ENCODE peak calls at places on chromosomes 7 and 10, in nine cellular contexts. One of them, this sample, is unnamed. For H3K9me3, the result is how much of the 10 kb centered on the place peaks cover.

GRCh38 chr10:119679480-119679829 is 28.3 kb downstream of the BAG3 start:
- DNase-seq in stomach: no peak
- DNase-seq in suprapubic skin: no peak
- DNase-seq in A549: no peak
- DNase-seq in H1: no peak
- DNase-seq in sigmoid colon: no peak
- DNase-seq in ovary: no peak
- DNase-seq in transverse colon: no peak
- DNase-seq in upper lobe of left lung: no peak
- DNase-seq in this sample: no peak

GRCh38 chr7:44325811-44326241 is 432 bp upstream of the CAMK2B start:
- DNase-seq in stomach: no peak
- DNase-seq in H1: peak
- DNase-seq in suprapubic skin: no peak
- DNase-seq in ovary: no peak
- DNase-seq in upper lobe of left lung: no peak
- DNase-seq in sigmoid colon: no peak
- DNase-seq in A549: peak
- DNase-seq in transverse colon: no peak
- DNase-seq in this sample: no peak

GRCh38 chr10:77604063-77604462 is 33.5 kb downstream of the KCNMA1 start:
- DNase-seq in suprapubic skin: no peak
- DNase-seq in ovary: no peak
- DNase-seq in stomach: no peak
- DNase-seq in A549: no peak
- DNase-seq in H1: no peak
- DNase-seq in transverse colon: no peak
- DNase-seq in sigmoid colon: peak
- DNase-seq in upper lobe of left lung: no peak
- DNase-seq in this sample: no peak

GRCh38 chr7:1060315-1061080 is 16.2 kb downstream of the GPR146 start:
- DNase-seq in transverse colon: no peak
- DNase-seq in ovary: no peak
- DNase-seq in stomach: peak
- DNase-seq in upper lobe of left lung: peak
- DNase-seq in H1: no peak
- DNase-seq in suprapubic skin: no peak
- DNase-seq in A549: no peak
- DNase-seq in sigmoid colon: no peak
- DNase-seq in this sample: no peak

GRCh38 chr7:104679085-104679484 is 334.9 kb upstream of the KMT2E start:
- DNase-seq in ovary: no peak
- DNase-seq in transverse colon: no peak
- DNase-seq in H1: no peak
- DNase-seq in suprapubic skin: no peak
- DNase-seq in stomach: no peak
- DNase-seq in upper lobe of left lung: no peak
- DNase-seq in sigmoid colon: no peak
- DNase-seq in A549: no peak
- DNase-seq in this sample: no peak

GRCh38 chr7:2719007-2719406 is 31.0 kb downstream of the AMZ1 start:
- DNase-seq in transverse colon: no peak
- DNase-seq in sigmoid colon: no peak
- DNase-seq in suprapubic skin: no peak
- DNase-seq in upper lobe of left lung: no peak
- DNase-seq in H1: peak
- DNase-seq in ovary: no peak
- DNase-seq in stomach: no peak
- DNase-seq in A549: peak
- DNase-seq in this sample: no peak

GRCh38 chr7:116692599-116693308 is 20.8 kb downstream of the MET start:
- DNase-seq in stomach: no peak
- DNase-seq in suprapubic skin: no peak
- DNase-seq in ovary: no peak
- DNase-seq in H1: no peak
- DNase-seq in transverse colon: no peak
- DNase-seq in sigmoid colon: no peak
- DNase-seq in upper lobe of left lung: no peak
- DNase-seq in A549: no peak
- DNase-seq in this sample: no peak

GRCh38 chr10:1650542-1651279 is 86.6 kb downstream of the ADARB2 start:
- DNase-seq in upper lobe of left lung: no peak
- DNase-seq in H1: no peak
- DNase-seq in sigmoid colon: peak
- DNase-seq in transverse colon: no peak
- DNase-seq in A549: no peak
- DNase-seq in ovary: no peak
- DNase-seq in stomach: no peak
- DNase-seq in suprapubic skin: no peak
- DNase-seq in this sample: no peak

GRCh38 chr7:76016191-76016947 is 22.0 kb upstream of the TMEM120A start:
- DNase-seq in A549: no peak
- DNase-seq in H1: no peak
- DNase-seq in ovary: no peak
- DNase-seq in suprapubic skin: no peak
- DNase-seq in transverse colon: no peak
- DNase-seq in stomach: no peak
- DNase-seq in upper lobe of left lung: no peak
- DNase-seq in sigmoid colon: no peak
- DNase-seq in this sample: no peak

GRCh38 chr10:3048114-3049019 is 19.0 kb upstream of the PFKP start:
- DNase-seq in ovary: no peak
- DNase-seq in H1: no peak
- DNase-seq in suprapubic skin: no peak
- DNase-seq in sigmoid colon: no peak
- DNase-seq in stomach: no peak
- DNase-seq in transverse colon: no peak
- DNase-seq in A549: no peak
- DNase-seq in upper lobe of left lung: peak
- DNase-seq in this sample: no peak

GRCh38 chr7:156558198-156558597 is 82.4 kb upstream of the RNF32 start:
- DNase-seq in suprapubic skin: no peak
- DNase-seq in H1: no peak
- DNase-seq in stomach: no peak
- DNase-seq in upper lobe of left lung: no peak
- DNase-seq in A549: peak
- DNase-seq in transverse colon: no peak
- DNase-seq in ovary: no peak
- DNase-seq in sigmoid colon: no peak
- DNase-seq in this sample: no peak

GRCh38 chr7:75906991-75907667 is 7.8 kb upstream of the POR start:
- DNase-seq in upper lobe of left lung: no peak
- DNase-seq in stomach: no peak
- DNase-seq in ovary: no peak
- DNase-seq in H1: no peak
- DNase-seq in transverse colon: no peak
- DNase-seq in A549: peak
- DNase-seq in suprapubic skin: no peak
- DNase-seq in sigmoid colon: no peak
- DNase-seq in this sample: no peak

GRCh38 chr7:142323706-142324105 is 65.8 kb upstream of the PRSS58 start:
- DNase-seq in transverse colon: peak
- DNase-seq in suprapubic skin: no peak
- DNase-seq in sigmoid colon: no peak
- DNase-seq in ovary: no peak
- DNase-seq in upper lobe of left lung: peak
- DNase-seq in H1: peak
- DNase-seq in A549: peak
- DNase-seq in stomach: no peak
- DNase-seq in this sample: no peak

GRCh38 chr7:37259381-37259821 is 189.3 kb downstream of the ELMO1 start:
- DNase-seq in stomach: no peak
- DNase-seq in suprapubic skin: no peak
- DNase-seq in A549: no peak
- DNase-seq in sigmoid colon: no peak
- DNase-seq in ovary: no peak
- DNase-seq in H1: no peak
- DNase-seq in transverse colon: no peak
- DNase-seq in upper lobe of left lung: no peak
- DNase-seq in this sample: no peak

GRCh38 chr7:48875300-48875916 is 48.9 kb upstream of the CDC14C start:
- DNase-seq in suprapubic skin: no peak
- DNase-seq in ovary: no peak
- DNase-seq in A549: peak
- DNase-seq in H1: peak
- DNase-seq in transverse colon: peak
- DNase-seq in sigmoid colon: no peak
- DNase-seq in stomach: no peak
- DNase-seq in upper lobe of left lung: no peak
- DNase-seq in this sample: no peak

GRCh38 chr10:21732067-21732772 is 198.2 kb downstream of the MLLT10 start:
- DNase-seq in sigmoid colon: peak
- DNase-seq in suprapubic skin: no peak
- DNase-seq in H1: no peak
- DNase-seq in A549: peak
- DNase-seq in stomach: no peak
- DNase-seq in transverse colon: peak
- DNase-seq in ovary: peak
- DNase-seq in upper lobe of left lung: no peak
- DNase-seq in this sample: no peak

GRCh38 chr7:112985377-112985987 is 101.1 kb downstream of the GPR85 start:
- DNase-seq in H1: no peak
- DNase-seq in ovary: no peak
- DNase-seq in upper lobe of left lung: no peak
- DNase-seq in sigmoid colon: peak
- DNase-seq in transverse colon: no peak
- DNase-seq in stomach: no peak
- DNase-seq in A549: no peak
- DNase-seq in suprapubic skin: no peak
- DNase-seq in this sample: no peak

GRCh38 chr10:33216661-33217427 is 117.6 kb downstream of the NRP1 start:
- DNase-seq in stomach: no peak
- DNase-seq in A549: peak
- DNase-seq in ovary: no peak
- DNase-seq in H1: no peak
- DNase-seq in suprapubic skin: no peak
- DNase-seq in sigmoid colon: no peak
- DNase-seq in transverse colon: no peak
- DNase-seq in upper lobe of left lung: no peak
- DNase-seq in this sample: no peak

GRCh38 chr7:102318482-102318971 is 31.9 kb downstream of the SH2B2 start:
- DNase-seq in upper lobe of left lung: no peak
- DNase-seq in suprapubic skin: no peak
- DNase-seq in transverse colon: no peak
- DNase-seq in sigmoid colon: no peak
- DNase-seq in A549: peak
- DNase-seq in ovary: no peak
- DNase-seq in H1: no peak
- DNase-seq in stomach: peak
- DNase-seq in this sample: no peak

GRCh38 chr7:128409435-128410091 is at the start of gene IMPDH1:
- DNase-seq in ovary: peak
- DNase-seq in H1: peak
- DNase-seq in transverse colon: peak
- DNase-seq in sigmoid colon: peak
- DNase-seq in stomach: peak
- DNase-seq in A549: peak
- DNase-seq in suprapubic skin: peak
- DNase-seq in upper lobe of left lung: peak
- DNase-seq in this sample: peak

GRCh38 chr7:19871102-19871501 is 97.7 kb upstream of the TMEM196 start:
- DNase-seq in stomach: no peak
- DNase-seq in transverse colon: no peak
- DNase-seq in ovary: no peak
- DNase-seq in suprapubic skin: no peak
- DNase-seq in H1: no peak
- DNase-seq in sigmoid colon: no peak
- DNase-seq in A549: no peak
- DNase-seq in upper lobe of left lung: no peak
- DNase-seq in this sample: no peak
- H3K9me3 ChIP-seq in stomach: under half
- H3K9me3 ChIP-seq in transverse colon: under half
- H3K9me3 ChIP-seq in ovary: under half
- H3K9me3 ChIP-seq in suprapubic skin: under half
- H3K9me3 ChIP-seq in H1: under half
- H3K9me3 ChIP-seq in sigmoid colon: under half
- H3K9me3 ChIP-seq in A549: under half
- H3K9me3 ChIP-seq in upper lobe of left lung: under half
- H3K9me3 ChIP-seq in this sample: under half

GRCh38 chr10:46232084-46232483 is 54.7 kb upstream of the ANTXRL start:
- DNase-seq in sigmoid colon: peak
- DNase-seq in ovary: no peak
- DNase-seq in H1: peak
- DNase-seq in stomach: peak
- DNase-seq in upper lobe of left lung: no peak
- DNase-seq in transverse colon: no peak
- DNase-seq in suprapubic skin: no peak
- DNase-seq in A549: no peak
- DNase-seq in this sample: no peak
- TF ChIP-seq EP300 in sigmoid colon: no peak
- TF ChIP-seq EP300 in ovary: no peak
- TF ChIP-seq EP300 in H1: no peak
- TF ChIP-seq EP300 in stomach: no peak
- TF ChIP-seq EP300 in upper lobe of left lung: no peak
- TF ChIP-seq EP300 in transverse colon: no peak
- TF ChIP-seq EP300 in suprapubic skin: no peak
- TF ChIP-seq EP300 in A549: no peak
- TF ChIP-seq EP300 in this sample: no peak

DNA sequence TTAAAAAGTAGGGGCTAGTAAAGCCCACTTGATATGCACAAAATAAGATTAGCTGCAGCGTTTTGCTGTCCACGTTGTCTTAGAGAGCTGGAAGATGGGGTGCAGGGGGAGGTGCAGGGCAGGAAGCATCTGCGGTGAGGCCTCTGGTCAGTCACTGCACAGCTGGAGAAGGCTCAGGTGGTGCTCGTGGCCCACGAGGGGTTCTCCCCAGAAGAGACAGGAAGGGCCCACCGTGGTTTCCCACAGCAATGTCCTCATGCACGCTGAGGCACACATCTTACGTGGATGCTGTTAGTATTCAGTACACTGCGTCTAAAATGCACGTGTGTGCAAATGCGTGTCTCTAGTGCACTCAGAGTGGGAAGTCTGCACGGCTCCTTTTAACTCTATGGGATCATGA is 582.1 kb downstream of the PTPRN2 start:
- DNase-seq in sigmoid colon: no peak
- DNase-seq in A549: no peak
- DNase-seq in transverse colon: no peak
- DNase-seq in stomach: no peak
- DNase-seq in suprapubic skin: no peak
- DNase-seq in H1: no peak
- DNase-seq in ovary: no peak
- DNase-seq in upper lobe of left lung: no peak
- DNase-seq in this sample: no peak
- H3K9me3 ChIP-seq in sigmoid colon: under half
- H3K9me3 ChIP-seq in A549: under half
- H3K9me3 ChIP-seq in transverse colon: under half
- H3K9me3 ChIP-seq in stomach: under half
- H3K9me3 ChIP-seq in suprapubic skin: under half
- H3K9me3 ChIP-seq in H1: under half
- H3K9me3 ChIP-seq in ovary: under half
- H3K9me3 ChIP-seq in upper lobe of left lung: under half
- H3K9me3 ChIP-seq in this sample: under half

DNA sequence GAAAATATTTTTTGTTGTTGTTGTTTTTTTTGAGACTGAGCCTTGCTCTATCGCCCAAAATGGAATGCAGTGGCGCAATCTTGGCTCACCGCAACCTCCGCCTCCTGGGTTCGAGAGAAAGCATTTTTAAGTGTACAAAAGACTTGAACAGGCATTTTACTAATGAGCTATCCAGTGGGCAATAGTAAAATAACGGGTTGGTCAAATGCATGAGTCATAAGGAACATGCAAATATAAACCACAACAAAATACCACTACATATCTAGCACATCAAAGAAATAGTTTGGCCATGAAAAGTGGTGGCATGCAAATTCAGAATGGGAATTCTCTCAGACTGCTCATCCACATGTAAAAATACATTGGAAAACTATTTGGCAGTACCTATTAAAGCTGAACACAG is 71.7 kb upstream of the TMEM106B start:
- DNase-seq in transverse colon: no peak
- DNase-seq in sigmoid colon: no peak
- DNase-seq in upper lobe of left lung: no peak
- DNase-seq in stomach: no peak
- DNase-seq in ovary: no peak
- DNase-seq in A549: no peak
- DNase-seq in suprapubic skin: no peak
- DNase-seq in H1: no peak
- DNase-seq in this sample: no peak
- TF ChIP-seq EP300 in transverse colon: no peak
- TF ChIP-seq EP300 in sigmoid colon: no peak
- TF ChIP-seq EP300 in upper lobe of left lung: no peak
- TF ChIP-seq EP300 in stomach: no peak
- TF ChIP-seq EP300 in ovary: no peak
- TF ChIP-seq EP300 in A549: no peak
- TF ChIP-seq EP300 in suprapubic skin: no peak
- TF ChIP-seq EP300 in H1: no peak
- TF ChIP-seq EP300 in this sample: no peak